ENCODE peak calls at places on chromosome 10, in five cellular contexts. N is putamen, U is GM04503, M is heart left ventricle, Q is endothelial cell of umbilical vein. G is an unnamed sample.

GRCh38 chr10:132050191-132050590 is 15.6 kb upstream of the JAKMIP3 start:
- DNase-seq in N (no peak), U (no peak), M (no peak), Q (no peak), G (no peak)

GRCh38 chr10:113131611-113132330 is 181.7 kb downstream of the TCF7L2 start:
- DNase-seq in N (no peak), U (peak), M (no peak), Q (peak), G (no peak)

GRCh38 chr10:86104611-86105145 is 261.9 kb downstream of the GRID1 start:
- DNase-seq in N (no peak), U (no peak), M (no peak), Q (no peak), G (peak)

GRCh38 chr10:27743736-27744477 is 1.7 kb downstream of the MKX start:
- DNase-seq in N (no peak), U (no peak), M (no peak), Q (no peak), G (peak)

GRCh38 chr10:323651-324293 is 188.5 kb downstream of the ZMYND11 start:
- DNase-seq in N (peak), U (peak), M (peak), Q (peak), G (peak)

GRCh38 chr10:3761111-3761686 is 23.8 kb downstream of the KLF6 start:
- DNase-seq in N (no peak), U (no peak), M (no peak), Q (no peak), G (no peak)

GRCh38 chr10:34736976-34737771 is 77.9 kb downstream of the PARD3 start:
- DNase-seq in N (no peak), U (no peak), M (no peak), Q (no peak), G (no peak)

GRCh38 chr10:69768386-69768785 is 33.3 kb upstream of the COL13A1 start:
- DNase-seq in N (no peak), U (no peak), M (no peak), Q (no peak), G (no peak)

GRCh38 chr10:30365278-30365677 is 16.2 kb upstream of the MTPAP start:
- DNase-seq in N (no peak), U (no peak), M (no peak), Q (no peak), G (no peak)

G was measured in thyroid gland.